ENCODE peak calls at places on chromosome 1, in four cellular contexts. Y is left ventricle myocardium superior, E is GF-D8, U is T-cell. M is an unnamed sample.
A peak's percentile ranks its signal among the peaks of the same experiment; 100 is the strongest.

GRCh38 chr1:10835423-10836421 is 39.3 kb upstream of the CASZ1 start:
- DNase-seq in U (no peak), E (no peak), Y (peak; percentile 41), M (no peak)

GRCh38 chr1:8540266-8540926 is 222.5 kb downstream of the SLC45A1 start:
- DNase-seq in Y (no peak), U (no peak), E (no peak), M (no peak)

GRCh38 chr1:116770625-116771024 is 16.4 kb downstream of the CD2 start:
- DNase-seq in U (no peak), E (no peak), Y (no peak), M (no peak)

GRCh38 chr1:33161061-33161681 is 20.7 kb downstream of the TRIM62 start:
- DNase-seq in U (no peak), Y (peak; percentile 84), E (no peak), M (peak; percentile 80)

GRCh38 chr1:27528701-27529637 is 39.0 kb upstream of the WASF2 start:
- DNase-seq in U (no peak), E (no peak), Y (peak; percentile 85), M (peak; percentile 87)

GRCh38 chr1:193183019-193183643 is 3.3 kb downstream of the B3GALT2 start:
- DNase-seq in U (no peak), E (no peak), Y (no peak), M (no peak)

GRCh38 chr1:206735553-206736031 is 35.0 kb upstream of the IL19 start:
- DNase-seq in E (no peak), U (no peak), Y (no peak), M (no peak)

GRCh38 chr1:225471453-225472301 is 43.8 kb upstream of the LBR start:
- DNase-seq in E (no peak), Y (no peak), U (no peak), M (no peak)

GRCh38 chr1:8629241-8630091 is 188.0 kb downstream of the RERE start:
- DNase-seq in E (no peak), U (no peak), Y (no peak), M (peak; percentile 60)

M was measured in Right ventricle myocardium inferior.